ENCODE peak calls at places on chromosomes 5 and 9, in eight cellular contexts. A is OCI-LY7, S is spleen, N is epithelial cell of esophagus, F is GM12865, H is sigmoid colon, Y is GM06990, K is mammary epithelial cell. Q is an unnamed sample.

GRCh38 chr9:26326473-26327044 is 566.0 kb downstream of the CAAP1 start:
- DNase-seq in A (peak), S (no peak), N (peak), F (peak), H (no peak), Y (no peak), K (peak), Q (peak)

GRCh38 chr5:16913840-16914435 is 22.1 kb downstream of the MYO10 start:
- DNase-seq in A (no peak), S (no peak), N (no peak), F (no peak), H (no peak), Y (no peak), K (no peak), Q (no peak)

GRCh38 chr9:132078369-132079356 is 1.0 kb downstream of the MED27 start:
- DNase-seq in A (peak), S (no peak), N (peak), F (peak), H (peak), Y (peak), K (peak), Q (no peak)

GRCh38 chr5:16933337-16933736 is 2.8 kb downstream of the MYO10 start:
- DNase-seq in A (no peak), S (no peak), N (peak), F (no peak), H (no peak), Y (no peak), K (no peak), Q (no peak)

GRCh38 chr5:18811616-18812015 is 1176.4 kb downstream of the CDH18 start:
- DNase-seq in A (no peak), S (no peak), N (no peak), F (no peak), H (no peak), Y (no peak), K (no peak), Q (peak)

GRCh38 chr5:135386886-135387628 is 12.0 kb downstream of the MACROH2A1 start:
- DNase-seq in A (no peak), S (peak), N (peak), F (no peak), H (no peak), Y (no peak), K (peak), Q (peak)

GRCh38 chr9:38423273-38423938 is 848 bp downstream of the IGFBPL1 start:
- DNase-seq in A (no peak), S (no peak), N (no peak), F (no peak), H (peak), Y (no peak), K (no peak), Q (no peak)

GRCh38 chr9:125516381-125516960 is 190.5 kb downstream of the MAPKAP1 start:
- DNase-seq in A (no peak), S (no peak), N (no peak), F (no peak), H (no peak), Y (no peak), K (no peak), Q (no peak)

GRCh38 chr5:1463326-1464095 is 18.3 kb upstream of the SLC6A3 start:
- DNase-seq in A (no peak), S (no peak), N (no peak), F (no peak), H (no peak), Y (no peak), K (no peak), Q (no peak)

GRCh38 chr5:116343961-116344360 is 230.7 kb downstream of the SEMA6A start:
- DNase-seq in A (no peak), S (no peak), N (peak), F (no peak), H (no peak), Y (no peak), K (no peak), Q (no peak)

GRCh38 chr9:128845186-128845931 is 15.8 kb upstream of the SPOUT1 start:
- DNase-seq in A (no peak), S (peak), N (peak), F (no peak), H (no peak), Y (no peak), K (peak), Q (no peak)

GRCh38 chr9:83234541-83234940 is 171.6 kb upstream of the RASEF start:
- DNase-seq in A (no peak), S (no peak), N (no peak), F (no peak), H (no peak), Y (no peak), K (no peak), Q (no peak)

GRCh38 chr9:112180387-112180881 is 5.3 kb upstream of the SUSD1 start:
- DNase-seq in A (no peak), S (no peak), N (no peak), F (peak), H (no peak), Y (no peak), K (peak), Q (no peak)

GRCh38 chr9:126020836-126021235 is 273.7 kb downstream of the PBX3 start:
- DNase-seq in A (no peak), S (peak), N (no peak), F (no peak), H (no peak), Y (no peak), K (no peak), Q (no peak)

GRCh38 chr5:33994845-33995244 is 10.4 kb upstream of the SLC45A2 start:
- DNase-seq in A (no peak), S (no peak), N (peak), F (no peak), H (no peak), Y (no peak), K (peak), Q (no peak)

GRCh38 chr5:10789021-10789420 is 28.0 kb upstream of the DAP start:
- DNase-seq in A (no peak), S (no peak), N (no peak), F (no peak), H (no peak), Y (no peak), K (no peak), Q (peak)

GRCh38 chr5:81848368-81848767 is 97.5 kb upstream of the SSBP2 start:
- DNase-seq in A (no peak), S (no peak), N (no peak), F (no peak), H (no peak), Y (no peak), K (no peak), Q (no peak)

GRCh38 chr5:141514330-141515111 is 25.6 kb downstream of the PCDHGC5 start:
- DNase-seq in A (peak), S (no peak), N (peak), F (peak), H (no peak), Y (no peak), K (peak), Q (no peak)

GRCh38 chr9:36995927-36996471 is 38.1 kb downstream of the PAX5 start:
- DNase-seq in A (peak), S (peak), N (peak), F (peak), H (no peak), Y (peak), K (peak), Q (no peak)

GRCh38 chr5:134555889-134556311 is 30.4 kb downstream of the JADE2 start:
- DNase-seq in A (peak), S (peak), N (peak), F (peak), H (peak), Y (peak), K (peak), Q (peak)

GRCh38 chr9:71253021-71253420 is 131.6 kb upstream of the TRPM3 start:
- DNase-seq in A (no peak), S (no peak), N (no peak), F (no peak), H (no peak), Y (no peak), K (peak), Q (no peak)

GRCh38 chr9:81801190-81801589 is 111.8 kb upstream of the TLE1 start:
- DNase-seq in A (no peak), S (no peak), N (no peak), F (no peak), H (no peak), Y (no peak), K (no peak), Q (no peak)

GRCh38 chr5:109744261-109744660 is 54.5 kb downstream of the MAN2A1 start:
- DNase-seq in A (no peak), S (no peak), N (no peak), F (no peak), H (no peak), Y (no peak), K (no peak), Q (no peak)

GRCh38 chr5:89983206-89983605 is 426.4 kb downstream of the CETN3 start:
- DNase-seq in A (no peak), S (no peak), N (no peak), F (no peak), H (no peak), Y (no peak), K (no peak), Q (no peak)

GRCh38 chr9:98495530-98495929 is 213.2 kb downstream of the GABBR2 start:
- DNase-seq in A (no peak), S (no peak), N (no peak), F (no peak), H (no peak), Y (no peak), K (no peak), Q (no peak)

GRCh38 chr5:120415985-120416384 is 48.1 kb upstream of the PRR16 start:
- DNase-seq in A (no peak), S (no peak), N (no peak), F (no peak), H (no peak), Y (no peak), K (no peak), Q (peak)

GRCh38 chr9:2788948-2789347 is 54.9 kb downstream of the PUM3 start:
- DNase-seq in A (no peak), S (no peak), N (no peak), F (no peak), H (no peak), Y (no peak), K (no peak), Q (no peak)

GRCh38 chr5:180208038-180208434 is 975 bp downstream of the RASGEF1C start:
- DNase-seq in A (no peak), S (no peak), N (no peak), F (no peak), H (no peak), Y (no peak), K (no peak), Q (no peak)

GRCh38 chr5:180207593-180207992 is 1.4 kb downstream of the RASGEF1C start:
- DNase-seq in A (no peak), S (peak), N (no peak), F (no peak), H (no peak), Y (no peak), K (no peak), Q (no peak)

GRCh38 chr5:180209137-180209581 is at the start of gene RASGEF1C:
- DNase-seq in A (no peak), S (peak), N (peak), F (peak), H (no peak), Y (peak), K (peak), Q (peak)

GRCh38 chr5:180206993-180207392 is 2.0 kb downstream of the RASGEF1C start:
- DNase-seq in A (no peak), S (no peak), N (no peak), F (no peak), H (no peak), Y (no peak), K (no peak), Q (no peak)

GRCh38 chr5:180208435-180209081 is 453 bp downstream of the RASGEF1C start:
- DNase-seq in A (no peak), S (peak), N (no peak), F (no peak), H (no peak), Y (no peak), K (no peak), Q (no peak)
- TF ChIP-seq CTCF in A (no peak), S (no peak), N (no peak), F (no peak), H (no peak), Y (no peak), K (peak), Q (peak)

DNA sequence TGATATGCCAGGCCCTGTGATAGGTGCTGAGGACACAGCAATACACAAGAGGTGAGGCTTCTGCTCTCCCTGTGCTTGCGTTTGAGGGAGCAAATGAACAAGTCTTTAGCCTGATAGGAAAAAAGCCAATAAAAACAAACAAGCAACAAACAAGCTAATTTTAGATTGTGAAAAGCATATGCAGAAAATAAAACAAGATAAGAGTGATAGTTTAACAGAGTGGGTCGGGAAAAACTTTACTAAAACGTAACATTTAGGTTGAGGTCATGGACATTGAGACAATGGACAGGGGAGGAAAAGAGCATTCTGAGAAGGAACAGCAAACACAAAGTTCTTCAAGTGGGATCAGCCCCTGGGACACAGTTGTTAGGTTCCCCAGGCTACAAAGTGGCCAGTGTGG is 4.3 kb downstream of the SMIM3 start:
- DNase-seq in A (no peak), S (no peak), N (no peak), F (no peak), H (no peak), Y (no peak), K (no peak), Q (no peak)
- H3K4me3 ChIP-seq in A (no peak), S (no peak), N (no peak), F (no peak), H (no peak), Y (no peak), K (no peak), Q (no peak)

DNA sequence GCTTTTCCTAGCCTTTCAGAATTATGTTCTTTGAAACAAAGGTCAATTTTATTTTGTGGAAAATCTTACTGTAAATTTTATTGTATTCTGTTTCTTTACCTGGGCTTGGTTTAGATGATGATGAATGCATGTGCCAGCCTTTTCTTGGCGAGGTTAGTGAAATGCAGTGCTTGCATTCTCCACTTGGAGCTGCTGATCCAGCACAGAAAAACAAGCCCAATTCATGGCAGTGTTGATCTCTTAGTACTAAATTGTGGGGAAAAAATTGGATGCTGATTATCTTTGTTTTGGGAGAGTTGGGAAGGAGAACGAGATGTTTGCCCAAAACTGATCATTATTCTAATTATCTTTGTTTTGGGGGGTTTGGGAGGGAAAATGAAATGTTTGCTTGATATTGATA is 3.7 kb downstream of the HABP4 start:
- DNase-seq in A (peak), S (no peak), N (peak), F (peak), H (no peak), Y (no peak), K (peak), Q (peak)
- TF ChIP-seq CTCF in A (peak), S (no peak), N (peak), F (peak), H (peak), Y (peak), K (peak), Q (peak)

GRCh38 chr5:14582797-14583137 is 1.2 kb downstream of the OTULINL start:
- DNase-seq in A (no peak), S (peak), N (no peak), F (no peak), H (no peak), Y (no peak), K (no peak), Q (no peak)
- H3K4me3 ChIP-seq in A (no peak), S (peak), N (no peak), F (no peak), H (peak), Y (no peak), K (no peak), Q (no peak)

DNA sequence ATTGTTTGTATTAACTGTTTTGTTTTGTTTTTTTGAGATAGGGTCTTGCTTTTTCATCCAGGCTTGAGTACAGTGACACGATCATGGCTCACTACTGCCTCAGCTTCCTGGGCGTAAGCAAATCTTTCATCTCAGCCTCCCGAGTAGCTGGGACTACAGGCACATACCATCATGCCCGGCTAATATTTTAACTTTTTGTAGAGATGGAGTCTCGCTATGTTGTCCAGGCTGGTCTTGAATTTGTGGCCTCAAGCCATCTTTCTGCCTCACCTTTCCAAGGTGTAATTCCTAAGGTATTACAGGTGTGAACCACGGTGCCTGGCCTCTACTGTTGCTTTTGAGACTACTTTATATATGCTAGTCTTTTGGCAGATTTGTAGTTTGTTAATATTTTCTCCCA is 8.4 kb downstream of the RCL1 start:
- DNase-seq in A (no peak), S (no peak), N (no peak), F (no peak), H (no peak), Y (no peak), K (no peak), Q (no peak)
- TF ChIP-seq CTCF in A (no peak), S (no peak), N (no peak), F (no peak), H (no peak), Y (no peak), K (no peak), Q (no peak)

GRCh38 chr5:56078271-56078670 is 83.5 kb upstream of the IL6ST start:
- DNase-seq in A (no peak), S (no peak), N (no peak), F (no peak), H (no peak), Y (no peak), K (no peak), Q (no peak)
- H3K4me3 ChIP-seq in A (no peak), S (no peak), N (no peak), F (no peak), H (no peak), Y (no peak), K (no peak), Q (no peak)

DNA sequence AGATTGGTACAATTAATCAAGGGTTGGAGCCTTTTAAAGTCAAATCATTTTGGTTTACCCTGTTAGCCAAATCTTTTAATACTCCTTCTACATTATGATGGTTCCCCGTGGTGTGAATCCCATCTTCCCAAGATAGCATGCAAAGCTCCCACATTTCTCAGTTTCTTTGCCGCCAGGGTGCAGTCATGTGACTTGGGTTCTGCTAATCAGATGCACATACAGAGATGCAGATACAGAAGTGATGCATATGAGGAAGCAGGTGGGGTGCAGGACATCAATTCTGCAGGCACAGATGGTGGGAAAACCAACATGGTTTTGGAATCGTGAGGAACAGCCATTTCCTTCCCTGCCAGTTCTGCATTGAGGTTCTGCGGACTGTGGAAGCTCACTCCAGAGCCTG is 8.4 kb upstream of the MAST4 start:
- DNase-seq in A (no peak), S (no peak), N (no peak), F (no peak), H (no peak), Y (no peak), K (no peak), Q (no peak)
- TF ChIP-seq CTCF in A (no peak), S (no peak), N (no peak), F (no peak), H (no peak), Y (no peak), K (no peak), Q (no peak)

DNA sequence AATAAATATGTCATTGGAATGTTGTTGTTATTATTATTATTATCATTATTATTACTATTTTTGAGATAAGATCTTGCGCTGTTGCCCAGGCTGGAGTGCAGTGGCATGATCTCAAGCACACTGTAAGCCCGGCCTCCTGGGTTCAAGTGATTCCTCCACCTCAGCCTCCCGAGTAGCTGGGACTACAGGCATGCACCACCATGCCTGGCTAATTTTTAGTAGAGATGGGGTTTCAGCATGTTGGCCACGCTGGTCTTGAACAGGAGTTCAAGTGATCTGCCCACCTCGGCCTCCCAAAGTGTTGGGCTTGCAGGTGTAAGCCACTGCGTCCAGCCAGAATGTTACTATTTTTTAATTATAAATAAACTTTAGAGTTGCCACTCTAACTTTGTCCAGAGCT is 14.4 kb downstream of the ZNF462 start:
- DNase-seq in A (no peak), S (no peak), N (no peak), F (no peak), H (peak), Y (no peak), K (no peak), Q (no peak)
- H3K4me3 ChIP-seq in A (no peak), S (no peak), N (no peak), F (no peak), H (no peak), Y (no peak), K (no peak), Q (no peak)

DNA sequence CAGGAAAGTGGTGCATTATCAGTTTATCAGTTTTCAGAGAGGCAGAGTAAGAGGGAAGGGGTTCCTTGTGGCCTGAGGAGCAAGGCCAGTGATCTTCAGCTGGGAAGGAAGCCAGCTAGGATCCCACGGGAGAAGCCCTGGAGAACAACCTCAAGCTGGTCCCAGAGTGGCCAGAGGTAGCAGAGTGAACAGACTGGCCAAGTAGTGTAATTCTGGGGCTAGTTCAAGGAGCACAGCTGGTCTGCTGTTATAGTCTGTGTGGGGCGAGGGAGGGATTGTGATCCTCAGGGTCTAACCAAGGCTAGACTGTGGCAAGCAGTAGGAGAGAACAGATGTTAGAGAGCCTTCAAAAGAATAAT is 164.6 kb downstream of the CARTPT start:
- DNase-seq in A (no peak), S (no peak), N (no peak), F (no peak), H (no peak), Y (no peak), K (no peak), Q (no peak)
- TF ChIP-seq CTCF in A (no peak), S (no peak), N (no peak), F (no peak), H (no peak), Y (no peak), K (no peak), Q (no peak)